ENCODE peak calls at places on chromosome 21, in six cellular contexts. One of them, this sample, is unnamed.

GRCh38 chr21:42705746-42706374 is 52.4 kb downstream of the PDE9A start:
- DNase-seq in fibroblast of mammary gland: no peak
- DNase-seq in HFF-Myc: no peak
- DNase-seq in AG10803: no peak
- DNase-seq in psoas muscle: no peak
- DNase-seq in pancreas: no peak
- DNase-seq in this sample: no peak

GRCh38 chr21:43331962-43332458 is 94.9 kb downstream of the SIK1 start:
- DNase-seq in fibroblast of mammary gland: peak; percentile 86
- DNase-seq in HFF-Myc: no peak
- DNase-seq in AG10803: peak; percentile 43
- DNase-seq in psoas muscle: peak; percentile 18
- DNase-seq in pancreas: no peak
- DNase-seq in this sample: peak; percentile 61

GRCh38 chr21:17753736-17754135 is 65.4 kb downstream of the C21orf91 start:
- DNase-seq in fibroblast of mammary gland: no peak
- DNase-seq in HFF-Myc: no peak
- DNase-seq in AG10803: no peak
- DNase-seq in psoas muscle: no peak
- DNase-seq in pancreas: no peak
- DNase-seq in this sample: no peak

GRCh38 chr21:26489781-26490180 is 83.3 kb downstream of the CYYR1 start:
- DNase-seq in fibroblast of mammary gland: no peak
- DNase-seq in HFF-Myc: no peak
- DNase-seq in AG10803: no peak
- DNase-seq in psoas muscle: no peak
- DNase-seq in pancreas: no peak
- DNase-seq in this sample: no peak

GRCh38 chr21:43034098-43034497 is 41.5 kb downstream of the CBS start:
- DNase-seq in fibroblast of mammary gland: no peak
- DNase-seq in HFF-Myc: no peak
- DNase-seq in AG10803: no peak
- DNase-seq in psoas muscle: no peak
- DNase-seq in pancreas: no peak
- DNase-seq in this sample: no peak

GRCh38 chr21:42513151-42513984 is at the start of gene SLC37A1:
- DNase-seq in fibroblast of mammary gland: no peak
- DNase-seq in HFF-Myc: no peak
- DNase-seq in AG10803: no peak
- DNase-seq in psoas muscle: peak; percentile 38
- DNase-seq in pancreas: no peak
- DNase-seq in this sample: no peak

GRCh38 chr21:31741116-31741515 is 9.2 kb upstream of the SCAF4 start:
- DNase-seq in fibroblast of mammary gland: no peak
- DNase-seq in HFF-Myc: no peak
- DNase-seq in AG10803: no peak
- DNase-seq in psoas muscle: no peak
- DNase-seq in pancreas: no peak
- DNase-seq in this sample: no peak

GRCh38 chr21:33419538-33420123 is 16.4 kb downstream of the IFNGR2 start:
- DNase-seq in fibroblast of mammary gland: peak; percentile 96
- DNase-seq in HFF-Myc: no peak
- DNase-seq in AG10803: peak; percentile 42
- DNase-seq in psoas muscle: peak; percentile 31
- DNase-seq in pancreas: no peak
- DNase-seq in this sample: peak; percentile 93

GRCh38 chr21:33490991-33491372 is 534 bp downstream of the DNAJC28 start:
- DNase-seq in fibroblast of mammary gland: peak; percentile 8
- DNase-seq in HFF-Myc: no peak
- DNase-seq in AG10803: no peak
- DNase-seq in psoas muscle: no peak
- DNase-seq in pancreas: no peak
- DNase-seq in this sample: no peak

GRCh38 chr21:29219165-29219770 is 79.5 kb upstream of the BACH1 start:
- DNase-seq in fibroblast of mammary gland: peak; percentile 34
- DNase-seq in HFF-Myc: no peak
- DNase-seq in AG10803: peak; percentile 43
- DNase-seq in psoas muscle: no peak
- DNase-seq in pancreas: peak; percentile 47
- DNase-seq in this sample: no peak

GRCh38 chr21:33069994-33070811 is at the start of gene OLIG1:
- DNase-seq in fibroblast of mammary gland: peak; percentile 8
- DNase-seq in HFF-Myc: no peak
- DNase-seq in AG10803: peak; percentile 7
- DNase-seq in psoas muscle: peak; percentile 33
- DNase-seq in pancreas: no peak
- DNase-seq in this sample: peak; percentile 15

GRCh38 chr21:16082038-16082816 is 352.4 kb downstream of the USP25 start:
- DNase-seq in fibroblast of mammary gland: peak; percentile 55
- DNase-seq in HFF-Myc: no peak
- DNase-seq in AG10803: peak; percentile 41
- DNase-seq in psoas muscle: no peak
- DNase-seq in pancreas: no peak
- DNase-seq in this sample: no peak

GRCh38 chr21:41957991-41958766 is 4.4 kb upstream of the C2CD2 start:
- DNase-seq in fibroblast of mammary gland: peak; percentile 98
- DNase-seq in HFF-Myc: peak; percentile 96
- DNase-seq in AG10803: peak; percentile 90
- DNase-seq in psoas muscle: peak; percentile 76
- DNase-seq in pancreas: peak; percentile 72
- DNase-seq in this sample: peak; percentile 93

GRCh38 chr21:43187715-43188114 is 18.9 kb downstream of the CRYAA start:
- DNase-seq in fibroblast of mammary gland: no peak
- DNase-seq in HFF-Myc: no peak
- DNase-seq in AG10803: no peak
- DNase-seq in psoas muscle: no peak
- DNase-seq in pancreas: peak; percentile 1
- DNase-seq in this sample: no peak

GRCh38 chr21:17159697-17160096 is 353.1 kb upstream of the CXADR start:
- DNase-seq in fibroblast of mammary gland: no peak
- DNase-seq in HFF-Myc: no peak
- DNase-seq in AG10803: no peak
- DNase-seq in psoas muscle: no peak
- DNase-seq in pancreas: no peak
- DNase-seq in this sample: no peak

GRCh38 chr21:37986751-37987399 is 70.6 kb upstream of the KCNJ6 start:
- DNase-seq in fibroblast of mammary gland: no peak
- DNase-seq in HFF-Myc: no peak
- DNase-seq in AG10803: no peak
- DNase-seq in psoas muscle: no peak
- DNase-seq in pancreas: no peak
- DNase-seq in this sample: no peak

GRCh38 chr21:16040601-16041000 is 310.8 kb downstream of the USP25 start:
- DNase-seq in fibroblast of mammary gland: peak; percentile 83
- DNase-seq in HFF-Myc: peak; percentile 22
- DNase-seq in AG10803: no peak
- DNase-seq in psoas muscle: no peak
- DNase-seq in pancreas: no peak
- DNase-seq in this sample: peak; percentile 46

GRCh38 chr21:41660748-41661147 is 106.1 kb downstream of the RIPK4 start:
- DNase-seq in fibroblast of mammary gland: no peak
- DNase-seq in HFF-Myc: no peak
- DNase-seq in AG10803: no peak
- DNase-seq in psoas muscle: no peak
- DNase-seq in pancreas: no peak
- DNase-seq in this sample: no peak

GRCh38 chr21:33644383-33645074 is 2.2 kb downstream of the ITSN1 start:
- DNase-seq in fibroblast of mammary gland: peak; percentile 82
- DNase-seq in HFF-Myc: no peak
- DNase-seq in AG10803: peak; percentile 82
- DNase-seq in psoas muscle: peak; percentile 30
- DNase-seq in pancreas: no peak
- DNase-seq in this sample: peak; percentile 77

GRCh38 chr21:17250651-17251294 is 262.1 kb upstream of the CXADR start:
- DNase-seq in fibroblast of mammary gland: peak; percentile 52
- DNase-seq in HFF-Myc: no peak
- DNase-seq in AG10803: no peak
- DNase-seq in psoas muscle: no peak
- DNase-seq in pancreas: no peak
- DNase-seq in this sample: peak; percentile 17

GRCh38 chr21:45516671-45517151 is 25.5 kb downstream of the SLC19A1 start:
- DNase-seq in fibroblast of mammary gland: no peak
- DNase-seq in HFF-Myc: no peak
- DNase-seq in AG10803: no peak
- DNase-seq in psoas muscle: peak; percentile 10
- DNase-seq in pancreas: no peak
- DNase-seq in this sample: no peak
- TF ChIP-seq CTCF in fibroblast of mammary gland: no peak
- TF ChIP-seq CTCF in HFF-Myc: no peak
- TF ChIP-seq CTCF in AG10803: no peak
- TF ChIP-seq CTCF in psoas muscle: no peak
- TF ChIP-seq CTCF in pancreas: no peak
- TF ChIP-seq CTCF in this sample: no peak

GRCh38 chr21:27703806-27704205 is 736.9 kb upstream of the ADAMTS5 start:
- DNase-seq in fibroblast of mammary gland: peak; percentile 60
- DNase-seq in HFF-Myc: peak; percentile 36
- DNase-seq in AG10803: peak; percentile 84
- DNase-seq in psoas muscle: no peak
- DNase-seq in pancreas: no peak
- DNase-seq in this sample: peak; percentile 73

GRCh38 chr21:27704567-27705166 is 737.8 kb upstream of the ADAMTS5 start:
- DNase-seq in fibroblast of mammary gland: peak; percentile 19
- DNase-seq in HFF-Myc: no peak
- DNase-seq in AG10803: no peak
- DNase-seq in psoas muscle: no peak
- DNase-seq in pancreas: no peak
- DNase-seq in this sample: peak; percentile 4

GRCh38 chr21:27695246-27695645 is 728.4 kb upstream of the ADAMTS5 start:
- DNase-seq in fibroblast of mammary gland: no peak
- DNase-seq in HFF-Myc: no peak
- DNase-seq in AG10803: no peak
- DNase-seq in psoas muscle: no peak
- DNase-seq in pancreas: no peak
- DNase-seq in this sample: no peak

DNA sequence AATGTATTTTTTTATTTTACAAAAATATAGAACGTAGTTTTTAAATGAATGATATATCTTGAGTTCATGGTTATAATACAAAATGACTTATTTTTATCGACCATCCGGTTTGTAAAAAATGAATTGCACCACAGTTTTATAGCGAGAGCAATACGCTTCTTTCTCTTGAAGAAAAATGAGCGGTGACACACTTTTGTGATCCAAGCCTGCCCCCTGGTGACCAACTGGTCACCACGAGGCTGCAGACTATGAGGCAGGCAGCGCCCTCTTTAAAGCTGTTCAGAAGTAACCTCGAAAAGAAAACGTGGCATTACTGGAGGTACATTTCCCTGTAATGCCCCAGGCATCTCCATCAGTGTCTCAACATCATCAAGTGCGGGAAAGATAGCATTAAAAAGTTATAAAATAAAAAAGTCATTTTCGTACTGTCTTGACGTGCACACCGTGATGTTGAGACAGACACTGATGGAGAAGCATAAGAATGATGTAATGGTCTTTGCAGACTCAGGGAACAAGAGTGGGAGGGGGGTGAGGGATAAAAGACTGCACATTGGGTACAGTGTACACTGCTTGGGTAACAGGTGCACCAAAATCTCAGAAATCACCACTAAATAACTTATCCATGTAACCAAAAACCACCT is 734.2 kb upstream of the ADAMTS5 start:
- DNase-seq in fibroblast of mammary gland: peak; percentile 86
- DNase-seq in HFF-Myc: peak; percentile 57
- DNase-seq in AG10803: peak; percentile 88
- DNase-seq in psoas muscle: peak; percentile 83
- DNase-seq in pancreas: peak; percentile 88
- DNase-seq in this sample: peak; percentile 78
- H3K4me3 ChIP-seq in fibroblast of mammary gland: no peak overlapping the region
- H3K4me3 ChIP-seq in HFF-Myc: no peak overlapping the region
- H3K4me3 ChIP-seq in AG10803: no peak overlapping the region
- H3K4me3 ChIP-seq in psoas muscle: no peak overlapping the region
- H3K4me3 ChIP-seq in pancreas: no peak overlapping the region
- H3K4me3 ChIP-seq in this sample: no peak overlapping the region

GRCh38 chr21:44713846-44714245 is 2.5 kb upstream of the TSPEAR start:
- DNase-seq in fibroblast of mammary gland: no peak
- DNase-seq in HFF-Myc: no peak
- DNase-seq in AG10803: no peak
- DNase-seq in psoas muscle: no peak
- DNase-seq in pancreas: no peak
- DNase-seq in this sample: no peak

GRCh38 chr21:44720170-44720569 is 8.8 kb upstream of the TSPEAR start:
- DNase-seq in fibroblast of mammary gland: no peak
- DNase-seq in HFF-Myc: no peak
- DNase-seq in AG10803: no peak
- DNase-seq in psoas muscle: no peak
- DNase-seq in pancreas: no peak
- DNase-seq in this sample: no peak

GRCh38 chr21:44722701-44723100 is 11.3 kb upstream of the TSPEAR start:
- DNase-seq in fibroblast of mammary gland: no peak
- DNase-seq in HFF-Myc: no peak
- DNase-seq in AG10803: no peak
- DNase-seq in psoas muscle: no peak
- DNase-seq in pancreas: no peak
- DNase-seq in this sample: no peak

GRCh38 chr21:44714905-44715304 is 3.5 kb upstream of the TSPEAR start:
- DNase-seq in fibroblast of mammary gland: no peak
- DNase-seq in HFF-Myc: no peak
- DNase-seq in AG10803: no peak
- DNase-seq in psoas muscle: no peak
- DNase-seq in pancreas: no peak
- DNase-seq in this sample: no peak

DNA sequence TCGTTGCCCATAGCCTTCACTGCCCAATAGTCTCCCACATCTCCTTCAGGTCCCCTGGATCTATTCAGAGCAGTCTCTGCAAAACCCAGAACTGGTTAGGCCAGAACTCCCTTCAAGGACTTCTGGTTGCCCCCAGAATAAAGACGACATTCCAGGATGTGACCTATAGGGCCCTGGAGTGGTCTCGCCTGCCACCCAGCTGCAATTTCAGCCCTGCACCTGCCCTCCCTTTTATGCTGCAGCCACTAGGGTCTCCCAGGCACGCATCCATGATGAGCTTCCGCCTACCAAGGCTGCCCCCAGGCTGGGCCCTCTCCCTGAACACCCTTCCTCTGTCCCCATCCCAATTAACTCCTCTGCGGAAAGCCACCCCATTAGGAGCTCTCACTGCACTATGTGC is 7.2 kb upstream of the TSPEAR start:
- DNase-seq in fibroblast of mammary gland: no peak
- DNase-seq in HFF-Myc: no peak
- DNase-seq in AG10803: no peak
- DNase-seq in psoas muscle: no peak
- DNase-seq in pancreas: no peak
- DNase-seq in this sample: no peak
- TF ChIP-seq CTCF in fibroblast of mammary gland: no peak
- TF ChIP-seq CTCF in HFF-Myc: no peak
- TF ChIP-seq CTCF in AG10803: no peak
- TF ChIP-seq CTCF in psoas muscle: no peak
- TF ChIP-seq CTCF in pancreas: no peak
- TF ChIP-seq CTCF in this sample: no peak

DNA sequence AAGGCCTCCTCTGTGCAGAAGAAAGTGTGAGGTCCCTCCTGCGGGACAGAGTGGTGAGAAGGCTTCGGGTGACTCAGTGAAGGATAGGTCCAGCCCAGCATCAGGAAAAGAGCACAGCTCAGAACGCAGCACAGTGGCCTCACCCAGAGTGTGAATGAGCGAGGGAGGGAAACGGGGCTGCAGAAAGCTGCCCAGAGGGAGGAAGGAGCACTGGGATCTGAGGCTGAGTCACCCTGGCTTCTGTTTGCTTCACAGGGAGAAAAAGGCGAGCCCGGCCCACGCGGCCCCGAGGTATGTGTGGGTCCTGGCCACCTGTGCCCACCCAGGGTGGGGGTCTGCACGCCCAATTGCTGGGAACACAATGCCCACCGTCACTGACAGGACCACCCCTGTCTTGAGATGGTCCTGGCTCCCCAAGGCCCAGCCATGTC is 24.3 kb downstream of the COL6A2 start:
- DNase-seq in fibroblast of mammary gland: peak; percentile 95
- DNase-seq in HFF-Myc: no peak
- DNase-seq in AG10803: peak; percentile 74
- DNase-seq in psoas muscle: no peak
- DNase-seq in pancreas: no peak
- DNase-seq in this sample: peak; percentile 77
- H3K4me3 ChIP-seq in fibroblast of mammary gland: no peak overlapping the region
- H3K4me3 ChIP-seq in HFF-Myc: no peak overlapping the region
- H3K4me3 ChIP-seq in AG10803: no peak overlapping the region
- H3K4me3 ChIP-seq in psoas muscle: no peak overlapping the region
- H3K4me3 ChIP-seq in pancreas: no peak overlapping the region
- H3K4me3 ChIP-seq in this sample: no peak overlapping the region

This sample was measured in foreskin fibroblast.